ENCODE peak calls at places on chromosome 20, in seven cellular contexts. W, D, G, X, S, L and P are unnamed samples.

GRCh38 chr20:44714102-44714700 is 968 bp upstream of the CCN5 start:
- DNase-seq in S (no peak), X (no peak), D (no peak), G (no peak), W (no peak), L (no peak), P (no peak)

GRCh38 chr20:38315290-38315966 is 11.5 kb downstream of the BPI start:
- DNase-seq in D (no peak), G (no peak), S (peak; percentile 32), X (no peak), W (no peak), L (no peak), P (no peak)

GRCh38 chr20:19886666-19887288 is 128.7 kb downstream of the RIN2 start:
- DNase-seq in L (no peak), G (no peak), X (peak; percentile 20), W (no peak), S (peak; percentile 37), D (no peak), P (no peak)

GRCh38 chr20:33092361-33092760 is 12.9 kb downstream of the BPIFB4 start:
- DNase-seq in G (no peak), S (no peak), W (no peak), L (no peak), X (no peak), D (no peak), P (no peak)

GRCh38 chr20:42706762-42707161 is 482.9 kb downstream of the PTPRT start:
- DNase-seq in D (no peak), W (no peak), S (no peak), L (no peak), G (no peak), X (no peak), P (no peak)

GRCh38 chr20:46031701-46032254 is 2.8 kb downstream of the SLC12A5 start:
- DNase-seq in D (no peak), S (peak; percentile 19), G (no peak), X (peak; percentile 90), W (no peak), L (no peak), P (peak; percentile 51)

GRCh38 chr20:31708839-31709534 is 13.7 kb downstream of the BCL2L1 start:
- DNase-seq in G (no peak), X (peak; percentile 31), L (no peak), W (no peak), D (no peak), S (no peak), P (no peak)

GRCh38 chr20:20731945-20732296 is 19.5 kb upstream of the RALGAPA2 start:
- DNase-seq in L (no peak), G (no peak), X (no peak), S (no peak), D (no peak), W (no peak), P (no peak)

GRCh38 chr20:17622086-17622850 is 52.4 kb downstream of the DSTN start:
- DNase-seq in S (no peak), D (no peak), G (no peak), W (no peak), L (no peak), X (no peak), P (no peak)

GRCh38 chr20:32440758-32441078 is 82.6 kb downstream of the ASXL1 start:
- DNase-seq in G (no peak), X (no peak), D (no peak), S (no peak), L (no peak), W (no peak), P (no peak)

GRCh38 chr20:56373942-56374341 is 15.2 kb downstream of the FAM210B start:
- DNase-seq in L (no peak), X (no peak), S (peak; percentile 39), D (no peak), G (no peak), W (no peak), P (peak; percentile 2)

GRCh38 chr20:41111578-41111951 is 25.8 kb upstream of the PLCG1 start:
- DNase-seq in D (no peak), X (no peak), L (no peak), W (no peak), S (no peak), G (no peak), P (no peak)

GRCh38 chr20:33224399-33224798 is 7.2 kb downstream of the BPIFA3 start:
- DNase-seq in G (no peak), X (no peak), W (no peak), S (no peak), L (no peak), D (no peak), P (no peak)

GRCh38 chr20:25457886-25458680 is 50.6 kb downstream of the GINS1 start:
- DNase-seq in G (no peak), X (no peak), W (no peak), S (no peak), L (no peak), D (no peak), P (no peak)

GRCh38 chr20:61538481-61539265 is 286.6 kb downstream of the CDH4 start:
- DNase-seq in L (no peak), X (no peak), G (no peak), S (no peak), D (no peak), W (no peak), P (no peak)

GRCh38 chr20:35129647-35130069 is 17.5 kb downstream of the EDEM2 start:
- DNase-seq in L (no peak), X (no peak), G (no peak), S (peak; percentile 57), D (peak; percentile 49), W (no peak), P (no peak)

GRCh38 chr20:37968726-37969401 is 64.4 kb downstream of the TTI1 start:
- DNase-seq in S (no peak), X (peak; percentile 85), D (peak; percentile 16), W (no peak), G (no peak), L (no peak), P (no peak)

GRCh38 chr20:37142708-37143107 is 36.4 kb upstream of the RPN2 start:
- DNase-seq in D (no peak), L (no peak), X (no peak), G (no peak), W (no peak), S (no peak), P (no peak)

GRCh38 chr20:63071541-63072181 is 64.9 kb upstream of the BHLHE23 start:
- DNase-seq in S (peak; percentile 84), W (no peak), G (no peak), L (no peak), D (peak; percentile 57), X (no peak), P (peak; percentile 37)

GRCh38 chr20:60046011-60046413 is 87.8 kb downstream of the CDH26 start:
- DNase-seq in W (no peak), X (no peak), S (no peak), G (no peak), L (no peak), D (no peak), P (no peak)

GRCh38 chr20:2800590-2801458 is at the start of gene CPXM1:
- DNase-seq in X (no peak), L (no peak), D (no peak), W (no peak), S (no peak), G (no peak), P (peak; percentile 20)

GRCh38 chr20:1267161-1267560 is 1.1 kb downstream of the SNPH start:
- DNase-seq in D (no peak), X (no peak), L (no peak), G (no peak), S (no peak), W (no peak), P (no peak)